ENCODE peak calls at places on chromosome 15, in four cellular contexts. U is H9, I is GM20000, N is esophagus squamous epithelium. Z is an unnamed sample.

GRCh38 chr15:70142322-70143191 is 44.8 kb upstream of the TLE3 start:
- DNase-seq in N (no peak), I (no peak), U (no peak), Z (peak; percentile 76)

GRCh38 chr15:71962537-71962936 is 152.2 kb downstream of the NR2E3 start:
- DNase-seq in U (no peak), N (no peak), I (no peak), Z (no peak)

GRCh38 chr15:88256261-88257230 is at the start of gene NTRK3:
- DNase-seq in U (peak; percentile 64), I (no peak), N (no peak), Z (peak; percentile 16)

GRCh38 chr15:70424937-70425411 is 327.3 kb upstream of the TLE3 start:
- DNase-seq in I (no peak), N (no peak), U (no peak), Z (peak; percentile 68)

GRCh38 chr15:51336011-51336410 is 2.4 kb downstream of the CYP19A1 start:
- DNase-seq in I (no peak), U (no peak), N (no peak), Z (no peak)

GRCh38 chr15:94265009-94265408 is 33.6 kb downstream of the MCTP2 start:
- DNase-seq in U (no peak), N (no peak), I (no peak), Z (no peak)

GRCh38 chr15:97840501-97840900 is 120.0 kb upstream of the ARRDC4 start:
- DNase-seq in U (no peak), I (no peak), N (no peak), Z (no peak)

GRCh38 chr15:40470423-40471104 is at the start of gene CHST14:
- DNase-seq in N (no peak), U (peak; percentile 74), I (peak; percentile 95), Z (peak; percentile 48)

GRCh38 chr15:77974098-77974414 is 103.5 kb downstream of the TBC1D2B start:
- DNase-seq in I (no peak), U (no peak), N (no peak), Z (no peak)

GRCh38 chr15:29337156-29337959 is 67.7 kb upstream of the NSMCE3 start:
- DNase-seq in I (no peak), U (no peak), N (no peak), Z (no peak)

GRCh38 chr15:57752426-57752825 is 45.9 kb downstream of the POLR2M start:
- DNase-seq in N (no peak), U (peak; percentile 71), I (no peak), Z (no peak)

GRCh38 chr15:69119692-69120395 is 40.6 kb upstream of the GLCE start:
- DNase-seq in N (no peak), I (no peak), U (peak; percentile 44), Z (no peak)

GRCh38 chr15:99566157-99566900 is 545 bp downstream of the MEF2A start:
- DNase-seq in N (no peak), U (peak; percentile 40), I (peak; percentile 64), Z (peak; percentile 21)

GRCh38 chr15:39501366-39501765 is 79.5 kb upstream of the THBS1 start:
- DNase-seq in I (no peak), N (no peak), U (no peak), Z (no peak)

GRCh38 chr15:52171386-52171785 is 19.8 kb downstream of the GNB5 start:
- DNase-seq in I (no peak), N (no peak), U (no peak), Z (peak; percentile 27)

GRCh38 chr15:72231847-72232461 is 964 bp upstream of the PKM start:
- DNase-seq in N (peak; percentile 7), U (no peak), I (peak; percentile 33), Z (peak; percentile 68)

GRCh38 chr15:77251662-77252061 is 168.2 kb downstream of the PEAK1 start:
- DNase-seq in N (no peak), U (peak; percentile 47), I (no peak), Z (peak; percentile 31)

GRCh38 chr15:99249270-99249817 is at the start of gene TTC23:
- DNase-seq in U (peak; percentile 37), I (no peak), N (no peak), Z (no peak)

GRCh38 chr15:95903352-95903751 is 427.1 kb upstream of the NR2F2 start:
- DNase-seq in N (no peak), I (peak; percentile 12), U (no peak), Z (no peak)

GRCh38 chr15:100704281-100705055 is 102.1 kb downstream of the ASB7 start:
- DNase-seq in U (no peak), N (no peak), I (no peak), Z (no peak)

GRCh38 chr15:68333775-68334470 is 56.4 kb downstream of the FEM1B start:
- DNase-seq in N (no peak), I (no peak), U (no peak), Z (no peak)

GRCh38 chr15:63313866-63314265 is 36.5 kb downstream of the APH1B start:
- DNase-seq in I (no peak), N (no peak), U (no peak), Z (no peak)
- TF ChIP-seq CTCF in I (no peak), N (no peak), U (no peak), Z (no peak)

GRCh38 chr15:75727851-75728715 is 15.4 kb upstream of the CSPG4 start:
- DNase-seq in U (peak; percentile 70), N (no peak), I (no peak), Z (peak; percentile 86)
- TF ChIP-seq CTCF in U (peak; percentile 69), N (peak; percentile 34), I (peak; percentile 62), Z (peak; percentile 63)

GRCh38 chr15:49460411-49460941 is 37.4 kb downstream of the FGF7 start:
- DNase-seq in N (no peak), I (no peak), U (no peak), Z (no peak)

GRCh38 chr15:49456166-49456565 is 33.1 kb downstream of the FGF7 start:
- DNase-seq in N (no peak), I (no peak), U (no peak), Z (no peak)

GRCh38 chr15:49462242-49462641 is 39.2 kb downstream of the FGF7 start:
- DNase-seq in I (no peak), N (no peak), U (no peak), Z (no peak)

GRCh38 chr15:49452595-49452994 is 29.6 kb downstream of the FGF7 start:
- DNase-seq in N (no peak), U (no peak), I (no peak), Z (no peak)

DNA sequence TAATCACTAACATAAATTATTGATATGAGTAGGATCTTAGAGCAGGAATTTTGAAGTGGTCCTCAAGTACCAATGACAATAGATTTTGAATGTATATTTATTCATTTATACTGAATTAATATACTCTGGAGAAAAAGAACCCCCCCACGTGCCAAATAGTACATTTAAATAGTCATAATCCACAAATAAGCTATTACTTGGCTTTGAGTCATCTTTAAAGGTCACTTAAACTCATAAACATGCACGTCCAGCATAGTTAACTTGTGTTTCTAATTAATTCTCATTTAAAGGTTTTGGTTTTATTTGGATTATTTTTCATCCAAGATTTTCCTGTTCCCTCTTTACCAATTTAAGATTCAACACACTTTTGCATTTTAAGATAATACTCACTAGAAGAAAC is 35.1 kb downstream of the FGF7 start:
- DNase-seq in N (no peak), U (no peak), I (no peak), Z (no peak)
- TF ChIP-seq CTCF in N (no peak), U (no peak), I (no peak), Z (no peak)

GRCh38 chr15:73786518-73786917 is 33.4 kb upstream of the INSYN1 start:
- DNase-seq in N (no peak), U (peak; percentile 82), I (no peak), Z (no peak)

GRCh38 chr15:73777741-73778140 is 24.6 kb upstream of the INSYN1 start:
- DNase-seq in N (no peak), I (no peak), U (no peak), Z (no peak)

GRCh38 chr15:73782339-73782979 is 29.3 kb upstream of the INSYN1 start:
- DNase-seq in U (no peak), I (no peak), N (no peak), Z (no peak)

GRCh38 chr15:73784299-73784698 is 31.1 kb upstream of the INSYN1 start:
- DNase-seq in I (no peak), N (no peak), U (no peak), Z (no peak)

GRCh38 chr15:73781038-73781925 is 28.1 kb upstream of the INSYN1 start:
- DNase-seq in U (peak; percentile 56), I (no peak), N (no peak), Z (peak; percentile 27)
- TF ChIP-seq CTCF in U (peak; percentile 68), I (no peak), N (peak; percentile 30), Z (peak; percentile 20)

DNA sequence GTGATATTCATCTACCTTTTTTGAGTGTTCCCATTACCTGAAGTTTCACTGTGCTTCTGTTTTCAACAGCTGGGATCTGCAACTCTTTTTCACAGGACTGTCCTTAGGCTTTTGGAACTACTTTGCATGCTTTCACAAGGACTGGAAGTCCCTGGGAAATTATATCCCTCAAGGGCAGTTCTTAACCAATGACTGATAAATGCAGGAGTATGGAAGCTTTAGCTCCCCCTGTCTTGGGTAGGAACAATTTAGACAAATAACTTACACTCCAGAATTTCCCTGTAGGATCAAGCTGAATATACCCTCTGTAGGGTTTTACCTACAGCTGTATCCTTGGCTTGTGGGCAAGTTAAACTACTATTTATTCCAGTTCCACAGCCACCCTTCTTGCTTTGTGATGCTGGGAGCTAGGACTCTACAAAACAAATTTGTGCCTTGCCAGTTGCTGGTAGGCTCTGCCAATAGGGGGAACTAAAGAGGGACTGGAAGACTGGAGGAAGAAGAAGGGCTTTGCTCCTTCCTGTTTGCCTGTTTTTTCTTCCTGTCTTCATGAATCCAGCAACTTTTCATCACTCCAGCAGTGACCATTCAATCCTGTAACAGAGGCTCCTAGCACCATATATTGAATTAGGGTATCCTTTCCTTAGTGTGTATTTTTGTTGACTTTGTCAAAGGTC is 6.8 kb upstream of the ZNF280D start:
- DNase-seq in U (peak; percentile 40), I (no peak), N (no peak), Z (peak; percentile 5)
- TF ChIP-seq CTCF in U (peak; percentile 64), I (peak; percentile 7), N (no peak), Z (peak; percentile 43)

Z was measured in activated CD8-positive, alpha-beta T cell treated with anti-CD3 and anti-CD28 coated beads for 36 hours.